ENCODE peak calls at places on chromosomes 7 and 10, in ten cellular contexts. S is mesothelial cell of epicardium; G is astrocyte of the spinal cord; Z is transverse colon; B is ascending aorta; C is activated naive CD8-positive, alpha-beta T cell treated with anti-CD3 and anti-CD28 coated beads for 36 hours; T is stimulated activated CD8-positive, alpha-beta memory T cell treated with anti-CD3 and anti-CD28 coated beads, Interleukin-2, amount 100 ng/mL, for 1 hour; A is HuH-7.5; X is occipital lobe; U is lower lobe of right lung. I is an unnamed sample.
A peak's percentile ranks its signal among the peaks of the same experiment; 100 is the strongest.

GRCh38 chr7:29084832-29085231 is 61.5 kb downstream of the CPVL start:
- DNase-seq in S (no peak), G (no peak), Z (no peak), B (no peak), C (no peak), T (no peak), A (no peak), X (no peak), U (no peak), I (no peak)

GRCh38 chr10:60827791-60828488 is 49.7 kb downstream of the CDK1 start:
- DNase-seq in S (no peak), G (peak; percentile 82), Z (no peak), B (no peak), C (no peak), T (no peak), A (no peak), X (no peak), U (no peak), I (peak; percentile 20)

GRCh38 chr10:15440204-15440711 is 69.2 kb upstream of the FAM171A1 start:
- DNase-seq in S (no peak), G (no peak), Z (no peak), B (peak; percentile 85), C (no peak), T (no peak), A (no peak), X (no peak), U (no peak), I (no peak)

GRCh38 chr7:105011771-105012502 is 2.1 kb upstream of the KMT2E start:
- DNase-seq in S (no peak), G (no peak), Z (peak; percentile 48), B (no peak), C (peak; percentile 32), T (no peak), A (no peak), X (no peak), U (no peak), I (peak; percentile 37)

GRCh38 chr10:117539271-117539876 is 3.2 kb upstream of the EMX2 start:
- DNase-seq in S (no peak), G (no peak), Z (no peak), B (no peak), C (no peak), T (no peak), A (no peak), X (no peak), U (no peak), I (no peak)

GRCh38 chr10:92430103-92430502 is 139.1 kb downstream of the MARCHF5 start:
- DNase-seq in S (no peak), G (no peak), Z (no peak), B (no peak), C (no peak), T (no peak), A (no peak), X (no peak), U (no peak), I (no peak)

GRCh38 chr7:8190121-8190895 is 71.7 kb downstream of the ICA1 start:
- DNase-seq in S (no peak), G (peak; percentile 67), Z (peak; percentile 59), B (no peak), C (peak; percentile 27), T (peak; percentile 47), A (no peak), X (no peak), U (no peak), I (peak; percentile 59)

GRCh38 chr10:130715686-130716670 is 579.8 kb downstream of the GLRX3 start:
- DNase-seq in S (no peak), G (no peak), Z (no peak), B (no peak), C (no peak), T (no peak), A (no peak), X (no peak), U (no peak), I (no peak)

GRCh38 chr10:59383436-59383835 is 21.1 kb upstream of the FAM13C start:
- DNase-seq in S (no peak), G (no peak), Z (no peak), B (no peak), C (no peak), T (no peak), A (no peak), X (no peak), U (no peak), I (no peak)

GRCh38 chr10:18658301-18658991 is 785 bp upstream of the ARL5B start:
- DNase-seq in S (no peak), G (peak; percentile 29), Z (peak; percentile 19), B (no peak), C (peak; percentile 2), T (no peak), A (no peak), X (no peak), U (no peak), I (no peak)

GRCh38 chr10:12194752-12195271 is 879 bp downstream of the NUDT5 start:
- DNase-seq in S (peak; percentile 42), G (no peak), Z (peak; percentile 49), B (peak; percentile 69), C (peak; percentile 21), T (no peak), A (no peak), X (peak; percentile 15), U (peak; percentile 82), I (peak; percentile 49)

GRCh38 chr7:6151994-6152735 is 120.3 kb downstream of the CYTH3 start:
- DNase-seq in S (no peak), G (no peak), Z (no peak), B (no peak), C (no peak), T (no peak), A (no peak), X (no peak), U (no peak), I (no peak)

GRCh38 chr10:36412942-36413341 is 712.5 kb upstream of the ANKRD30A start:
- DNase-seq in S (no peak), G (no peak), Z (no peak), B (no peak), C (no peak), T (no peak), A (no peak), X (no peak), U (no peak), I (no peak)

I was measured in DND-41.